ENCODE peak calls at places on chromosomes 16 and 17, in ten cellular contexts. C is HEK293T; B is MCF 10A; A is NCI-H774; Z is T-cell; H is MV-4-11; W is GDM1; S is heart right ventricle; J is activated T-cell treated with anti-CD3 and anti-CD28 coated beads, Interleukin-2, amount 50 U/mL, for 24 hours; F is iPS-NIHi11. Y is an unnamed sample.

GRCh38 chr16:88430524-88431446 is 22.3 kb upstream of the ZFPM1 start:
- DNase-seq in C (no peak), B (no peak), A (no peak), Z (peak; percentile 20), H (peak; percentile 54), W (peak; percentile 6), S (peak; percentile 49), J (peak; percentile 71), F (peak; percentile 80), Y (no peak)

GRCh38 chr17:48995871-48996695 is 1.1 kb upstream of the IGF2BP1 start:
- DNase-seq in C (peak; percentile 86), B (no peak), A (no peak), Z (no peak), H (no peak), W (no peak), S (no peak), J (peak; percentile 47), F (peak; percentile 91), Y (no peak)

GRCh38 chr16:22937169-22937568 is 123.2 kb downstream of the HS3ST2 start:
- DNase-seq in C (no peak), B (peak; percentile 86), A (no peak), Z (no peak), H (peak; percentile 3), W (no peak), S (no peak), J (no peak), F (no peak), Y (no peak)

GRCh38 chr17:34519286-34519685 is 60.1 kb upstream of the TMEM132E start:
- DNase-seq in C (peak; percentile 29), B (no peak), A (no peak), Z (no peak), H (no peak), W (no peak), S (no peak), J (no peak), F (peak; percentile 80), Y (no peak)

GRCh38 chr17:720706-721539 is 6.3 kb upstream of the VPS53 start:
- DNase-seq in C (no peak), B (no peak), A (no peak), Z (no peak), H (no peak), W (no peak), S (no peak), J (no peak), F (no peak), Y (no peak)

GRCh38 chr17:67554634-67555033 is 163.1 kb upstream of the NOL11 start:
- DNase-seq in C (no peak), B (no peak), A (no peak), Z (no peak), H (no peak), W (no peak), S (no peak), J (no peak), F (no peak), Y (no peak)

GRCh38 chr17:82528484-82529265 is 9.1 kb downstream of the FOXK2 start:
- DNase-seq in C (no peak), B (peak; percentile 95), A (no peak), Z (no peak), H (peak; percentile 26), W (no peak), S (peak; percentile 40), J (no peak), F (no peak), Y (peak; percentile 83)

GRCh38 chr16:73202176-73202729 is 154.3 kb upstream of the ZFHX3 start:
- DNase-seq in C (no peak), B (peak; percentile 57), A (no peak), Z (no peak), H (no peak), W (no peak), S (no peak), J (no peak), F (no peak), Y (no peak)

GRCh38 chr16:28531777-28532744 is 6.7 kb downstream of the NUPR1 start:
- DNase-seq in C (no peak), B (peak; percentile 66), A (no peak), Z (no peak), H (no peak), W (no peak), S (peak; percentile 79), J (no peak), F (peak; percentile 91), Y (no peak)

GRCh38 chr17:54559883-54560282 is 340.8 kb upstream of the TOM1L1 start:
- DNase-seq in C (no peak), B (no peak), A (no peak), Z (no peak), H (no peak), W (no peak), S (no peak), J (no peak), F (no peak), Y (no peak)

GRCh38 chr16:3023415-3023668 is 400 bp downstream of the HCFC1R1 start:
- DNase-seq in C (no peak), B (peak; percentile 73), A (no peak), Z (no peak), H (no peak), W (no peak), S (no peak), J (peak; percentile 65), F (no peak), Y (peak; percentile 40)

GRCh38 chr16:72311426-72311825 is 139.5 kb upstream of the PMFBP1 start:
- DNase-seq in C (no peak), B (no peak), A (no peak), Z (no peak), H (no peak), W (no peak), S (no peak), J (no peak), F (no peak), Y (no peak)

GRCh38 chr16:74842413-74842812 is 67.8 kb upstream of the FA2H start:
- DNase-seq in C (no peak), B (no peak), A (no peak), Z (no peak), H (no peak), W (no peak), S (no peak), J (no peak), F (no peak), Y (no peak)

GRCh38 chr17:35082073-35082657 is 18.7 kb upstream of the RFFL start:
- DNase-seq in C (no peak), B (peak; percentile 93), A (peak; percentile 69), Z (no peak), H (no peak), W (no peak), S (no peak), J (no peak), F (no peak), Y (peak; percentile 70)

GRCh38 chr17:52032454-52032853 is 126.1 kb downstream of the CA10 start:
- DNase-seq in C (no peak), B (no peak), A (no peak), Z (no peak), H (no peak), W (no peak), S (no peak), J (no peak), F (no peak), Y (no peak)

GRCh38 chr17:1001640-1002411 is 4.9 kb downstream of the TIMM22 start:
- DNase-seq in C (no peak), B (no peak), A (no peak), Z (no peak), H (no peak), W (no peak), S (no peak), J (no peak), F (no peak), Y (no peak)

GRCh38 chr17:37742114-37742761 is 2.6 kb downstream of the HNF1B start:
- DNase-seq in C (no peak), B (no peak), A (no peak), Z (no peak), H (no peak), W (no peak), S (no peak), J (peak; percentile 46), F (peak; percentile 66), Y (no peak)

GRCh38 chr17:246226-246625 is 64.8 kb upstream of the DOC2B start:
- DNase-seq in C (no peak), B (no peak), A (no peak), Z (no peak), H (no peak), W (no peak), S (no peak), J (no peak), F (no peak), Y (no peak)

GRCh38 chr17:39069114-39069756 is 82.2 kb downstream of the PLXDC1 start:
- DNase-seq in C (peak; percentile 42), B (peak; percentile 55), A (peak; percentile 38), Z (no peak), H (peak; percentile 50), W (peak; percentile 11), S (no peak), J (no peak), F (peak; percentile 77), Y (peak; percentile 46)

GRCh38 chr17:3659541-3660111 is 8.8 kb downstream of the TAX1BP3 start:
- DNase-seq in C (no peak), B (peak; percentile 75), A (no peak), Z (no peak), H (no peak), W (no peak), S (peak; percentile 77), J (no peak), F (peak; percentile 54), Y (no peak)

GRCh38 chr16:83305092-83305491 is 502.7 kb upstream of the HSBP1 start:
- DNase-seq in C (no peak), B (peak; percentile 19), A (no peak), Z (no peak), H (no peak), W (no peak), S (no peak), J (no peak), F (no peak), Y (no peak)

GRCh38 chr17:66313995-66314659 is 11.7 kb downstream of the PRKCA start:
- DNase-seq in C (no peak), B (no peak), A (no peak), Z (no peak), H (no peak), W (no peak), S (no peak), J (no peak), F (no peak), Y (no peak)

GRCh38 chr17:38415250-38416194 is 12.7 kb upstream of the ARHGAP23 start:
- DNase-seq in C (peak; percentile 32), B (peak; percentile 70), A (peak; percentile 96), Z (no peak), H (peak; percentile 74), W (no peak), S (no peak), J (peak; percentile 48), F (peak; percentile 66), Y (no peak)

GRCh38 chr17:68460715-68461114 is 3.4 kb upstream of the WIPI1 start:
- DNase-seq in C (no peak), B (no peak), A (no peak), Z (peak; percentile 35), H (no peak), W (no peak), S (no peak), J (no peak), F (no peak), Y (no peak)

GRCh38 chr17:76161113-76161512 is 20.1 kb upstream of the FOXJ1 start:
- DNase-seq in C (no peak), B (no peak), A (no peak), Z (no peak), H (no peak), W (no peak), S (no peak), J (no peak), F (no peak), Y (no peak)

GRCh38 chr16:5768445-5768844 is 670.9 kb upstream of the EEF2KMT start:
- DNase-seq in C (no peak), B (no peak), A (no peak), Z (no peak), H (no peak), W (no peak), S (no peak), J (no peak), F (no peak), Y (no peak)

GRCh38 chr16:85492617-85492957 is 120.5 kb upstream of the GSE1 start:
- DNase-seq in C (no peak), B (peak; percentile 28), A (no peak), Z (no peak), H (peak; percentile 34), W (no peak), S (no peak), J (no peak), F (no peak), Y (no peak)

GRCh38 chr16:2478273-2478672 is 3.3 kb downstream of the TBC1D24 start:
- DNase-seq in C (no peak), B (no peak), A (no peak), Z (no peak), H (no peak), W (no peak), S (no peak), J (no peak), F (no peak), Y (no peak)